ENCODE peak calls at places on chromosomes 5 and 9, in five cellular contexts. G is SK-N-MC, P is hippocampal formation, I is GM04504, U is dorsolateral prefrontal cortex. D is an unnamed sample.

GRCh38 chr5:177992466-177992865 is 3.6 kb downstream of the PROP1 start:
- DNase-seq in G (no peak), P (no peak), I (no peak), U (no peak), D (no peak)

GRCh38 chr5:31757813-31758212 is 118.9 kb downstream of the PDZD2 start:
- DNase-seq in G (no peak), P (no peak), I (no peak), U (no peak), D (no peak)

GRCh38 chr5:115349001-115349817 is 52.8 kb upstream of the CCDC112 start:
- DNase-seq in G (no peak), P (no peak), I (peak), U (no peak), D (peak)

GRCh38 chr9:82996931-82997330 is 66.0 kb downstream of the RASEF start:
- DNase-seq in G (no peak), P (no peak), I (no peak), U (no peak), D (no peak)

GRCh38 chr5:180873628-180874520 is 12.8 kb upstream of the ZFP62 start:
- DNase-seq in G (no peak), P (peak), I (no peak), U (no peak), D (no peak)

GRCh38 chr9:99690573-99690972 is 131.1 kb upstream of the NR4A3 start:
- DNase-seq in G (no peak), P (peak), I (no peak), U (peak), D (peak)

GRCh38 chr9:120423812-120424211 is 156.2 kb downstream of the CDK5RAP2 start:
- DNase-seq in G (no peak), P (no peak), I (no peak), U (no peak), D (no peak)

GRCh38 chr5:18202147-18202546 is 567.9 kb downstream of the TAF11L14 start:
- DNase-seq in G (peak), P (no peak), I (no peak), U (no peak), D (no peak)

GRCh38 chr5:69238760-69239251 is 4.1 kb downstream of the CDK7 start:
- DNase-seq in G (no peak), P (no peak), I (no peak), U (no peak), D (no peak)

GRCh38 chr9:128127568-128127989 is at the start of gene PTGES2:
- DNase-seq in G (no peak), P (peak), I (peak), U (peak), D (peak)

GRCh38 chr5:142425286-142426065 is 100.7 kb upstream of the SPRY4 start:
- DNase-seq in G (no peak), P (no peak), I (peak), U (no peak), D (no peak)

GRCh38 chr5:76690704-76691469 is 25.0 kb upstream of the F2R start:
- DNase-seq in G (no peak), P (no peak), I (no peak), U (no peak), D (no peak)

GRCh38 chr5:30414078-30414477 is 779.4 kb upstream of the CDH6 start:
- DNase-seq in G (no peak), P (no peak), I (no peak), U (no peak), D (no peak)

GRCh38 chr9:128244443-128245226 is 31.2 kb downstream of the GOLGA2 start:
- DNase-seq in G (no peak), P (no peak), I (peak), U (no peak), D (no peak)

GRCh38 chr5:113678924-113679575 is 165.6 kb downstream of the YTHDC2 start:
- DNase-seq in G (peak), P (peak), I (peak), U (peak), D (no peak)

GRCh38 chr9:34380511-34381315 is 4.0 kb upstream of the MYORG start:
- DNase-seq in G (no peak), P (peak), I (peak), U (peak), D (peak)

GRCh38 chr5:157384971-157385709 is 74.9 kb upstream of the NIPAL4 start:
- DNase-seq in G (peak), P (no peak), I (peak), U (no peak), D (no peak)

GRCh38 chr9:89536145-89536574 is 38.2 kb upstream of the SEMA4D start:
- DNase-seq in G (no peak), P (no peak), I (no peak), U (no peak), D (no peak)

GRCh38 chr9:34550681-34551270 is 28.0 kb upstream of the ENHO start:
- DNase-seq in G (no peak), P (no peak), I (no peak), U (peak), D (no peak)

GRCh38 chr9:136654820-136655219 is 7.9 kb upstream of the EGFL7 start:
- DNase-seq in G (no peak), P (no peak), I (no peak), U (no peak), D (no peak)

GRCh38 chr5:15366676-15367391 is 133.1 kb upstream of the FBXL7 start:
- DNase-seq in G (no peak), P (no peak), I (no peak), U (no peak), D (no peak)

GRCh38 chr5:172417983-172418630 is 36.2 kb downstream of the SH3PXD2B start:
- DNase-seq in G (no peak), P (peak), I (peak), U (peak), D (peak)

GRCh38 chr5:78002690-78003089 is 226.6 kb upstream of the TBCA start:
- DNase-seq in G (no peak), P (no peak), I (no peak), U (no peak), D (no peak)

GRCh38 chr5:148780711-148781110 is 45.7 kb upstream of the ADRB2 start:
- DNase-seq in G (no peak), P (no peak), I (no peak), U (no peak), D (no peak)

D was measured in amygdala.